ENCODE peak calls at places on chromosomes 16 and 17, in ten cellular contexts. One of them, this sample, is unnamed.

GRCh38 chr16:14455577-14455976 is 174.5 kb downstream of the PARN start:
- DNase-seq in activated CD8-positive, alpha-beta T cell treated with anti-CD3 and anti-CD28 coated beads, Interleukin-2, amount 10 ng/mL, durations not matched to agents 7 days and 5 days: no peak
- DNase-seq in AG09319: no peak
- DNase-seq in LHCN-M2: no peak
- DNase-seq in AG08395: no peak
- DNase-seq in A673: peak
- DNase-seq in T-helper 2 cell: no peak
- DNase-seq in epithelial cell of esophagus: no peak
- DNase-seq in sigmoid colon: no peak
- DNase-seq in heart right ventricle: no peak
- DNase-seq in this sample: no peak

GRCh38 chr17:1089915-1090314 is 89.9 kb downstream of the ABR start:
- DNase-seq in activated CD8-positive, alpha-beta T cell treated with anti-CD3 and anti-CD28 coated beads, Interleukin-2, amount 10 ng/mL, durations not matched to agents 7 days and 5 days: no peak
- DNase-seq in AG09319: no peak
- DNase-seq in LHCN-M2: no peak
- DNase-seq in AG08395: no peak
- DNase-seq in A673: no peak
- DNase-seq in T-helper 2 cell: no peak
- DNase-seq in epithelial cell of esophagus: no peak
- DNase-seq in sigmoid colon: no peak
- DNase-seq in heart right ventricle: no peak
- DNase-seq in this sample: no peak

GRCh38 chr16:14155572-14156213 is 84.6 kb downstream of the MRTFB start:
- DNase-seq in activated CD8-positive, alpha-beta T cell treated with anti-CD3 and anti-CD28 coated beads, Interleukin-2, amount 10 ng/mL, durations not matched to agents 7 days and 5 days: no peak
- DNase-seq in AG09319: no peak
- DNase-seq in LHCN-M2: no peak
- DNase-seq in AG08395: no peak
- DNase-seq in A673: no peak
- DNase-seq in T-helper 2 cell: no peak
- DNase-seq in epithelial cell of esophagus: peak
- DNase-seq in sigmoid colon: no peak
- DNase-seq in heart right ventricle: no peak
- DNase-seq in this sample: no peak

GRCh38 chr17:51428668-51429486 is 168.5 kb downstream of the UTP18 start:
- DNase-seq in activated CD8-positive, alpha-beta T cell treated with anti-CD3 and anti-CD28 coated beads, Interleukin-2, amount 10 ng/mL, durations not matched to agents 7 days and 5 days: no peak
- DNase-seq in AG09319: no peak
- DNase-seq in LHCN-M2: no peak
- DNase-seq in AG08395: no peak
- DNase-seq in A673: no peak
- DNase-seq in T-helper 2 cell: no peak
- DNase-seq in epithelial cell of esophagus: no peak
- DNase-seq in sigmoid colon: no peak
- DNase-seq in heart right ventricle: no peak
- DNase-seq in this sample: no peak

GRCh38 chr17:57874434-57875108 is 24.7 kb upstream of the MRPS23 start:
- DNase-seq in activated CD8-positive, alpha-beta T cell treated with anti-CD3 and anti-CD28 coated beads, Interleukin-2, amount 10 ng/mL, durations not matched to agents 7 days and 5 days: no peak
- DNase-seq in AG09319: peak
- DNase-seq in LHCN-M2: peak
- DNase-seq in AG08395: peak
- DNase-seq in A673: peak
- DNase-seq in T-helper 2 cell: no peak
- DNase-seq in epithelial cell of esophagus: peak
- DNase-seq in sigmoid colon: peak
- DNase-seq in heart right ventricle: peak
- DNase-seq in this sample: peak

GRCh38 chr17:58264407-58265103 is 16.2 kb downstream of the MPO start:
- DNase-seq in activated CD8-positive, alpha-beta T cell treated with anti-CD3 and anti-CD28 coated beads, Interleukin-2, amount 10 ng/mL, durations not matched to agents 7 days and 5 days: peak
- DNase-seq in AG09319: no peak
- DNase-seq in LHCN-M2: no peak
- DNase-seq in AG08395: no peak
- DNase-seq in A673: no peak
- DNase-seq in T-helper 2 cell: no peak
- DNase-seq in epithelial cell of esophagus: no peak
- DNase-seq in sigmoid colon: no peak
- DNase-seq in heart right ventricle: no peak
- DNase-seq in this sample: no peak

GRCh38 chr16:48113471-48113870 is 42.3 kb downstream of the ABCC12 start:
- DNase-seq in activated CD8-positive, alpha-beta T cell treated with anti-CD3 and anti-CD28 coated beads, Interleukin-2, amount 10 ng/mL, durations not matched to agents 7 days and 5 days: no peak
- DNase-seq in AG09319: no peak
- DNase-seq in LHCN-M2: no peak
- DNase-seq in AG08395: no peak
- DNase-seq in A673: no peak
- DNase-seq in T-helper 2 cell: no peak
- DNase-seq in epithelial cell of esophagus: peak
- DNase-seq in sigmoid colon: no peak
- DNase-seq in heart right ventricle: no peak
- DNase-seq in this sample: peak

GRCh38 chr16:3573146-3573815 is 3.9 kb downstream of the NLRC3 start:
- DNase-seq in activated CD8-positive, alpha-beta T cell treated with anti-CD3 and anti-CD28 coated beads, Interleukin-2, amount 10 ng/mL, durations not matched to agents 7 days and 5 days: no peak
- DNase-seq in AG09319: no peak
- DNase-seq in LHCN-M2: no peak
- DNase-seq in AG08395: no peak
- DNase-seq in A673: no peak
- DNase-seq in T-helper 2 cell: no peak
- DNase-seq in epithelial cell of esophagus: no peak
- DNase-seq in sigmoid colon: no peak
- DNase-seq in heart right ventricle: no peak
- DNase-seq in this sample: no peak

GRCh38 chr16:67663151-67663876 is 2.6 kb downstream of the PARD6A start:
- DNase-seq in activated CD8-positive, alpha-beta T cell treated with anti-CD3 and anti-CD28 coated beads, Interleukin-2, amount 10 ng/mL, durations not matched to agents 7 days and 5 days: peak
- DNase-seq in AG09319: no peak
- DNase-seq in LHCN-M2: no peak
- DNase-seq in AG08395: no peak
- DNase-seq in A673: peak
- DNase-seq in T-helper 2 cell: no peak
- DNase-seq in epithelial cell of esophagus: no peak
- DNase-seq in sigmoid colon: peak
- DNase-seq in heart right ventricle: peak
- DNase-seq in this sample: peak

GRCh38 chr17:34578016-34578415 is 1.4 kb upstream of the TMEM132E start:
- DNase-seq in activated CD8-positive, alpha-beta T cell treated with anti-CD3 and anti-CD28 coated beads, Interleukin-2, amount 10 ng/mL, durations not matched to agents 7 days and 5 days: no peak
- DNase-seq in AG09319: no peak
- DNase-seq in LHCN-M2: no peak
- DNase-seq in AG08395: no peak
- DNase-seq in A673: no peak
- DNase-seq in T-helper 2 cell: no peak
- DNase-seq in epithelial cell of esophagus: no peak
- DNase-seq in sigmoid colon: no peak
- DNase-seq in heart right ventricle: no peak
- DNase-seq in this sample: peak

GRCh38 chr17:73900516-73900915 is 256.3 kb upstream of the SDK2 start:
- DNase-seq in activated CD8-positive, alpha-beta T cell treated with anti-CD3 and anti-CD28 coated beads, Interleukin-2, amount 10 ng/mL, durations not matched to agents 7 days and 5 days: no peak
- DNase-seq in AG09319: no peak
- DNase-seq in LHCN-M2: no peak
- DNase-seq in AG08395: no peak
- DNase-seq in A673: no peak
- DNase-seq in T-helper 2 cell: no peak
- DNase-seq in epithelial cell of esophagus: no peak
- DNase-seq in sigmoid colon: no peak
- DNase-seq in heart right ventricle: no peak
- DNase-seq in this sample: no peak

GRCh38 chr16:30941600-30942420 is 7.1 kb upstream of the ORAI3 start:
- DNase-seq in activated CD8-positive, alpha-beta T cell treated with anti-CD3 and anti-CD28 coated beads, Interleukin-2, amount 10 ng/mL, durations not matched to agents 7 days and 5 days: peak
- DNase-seq in AG09319: no peak
- DNase-seq in LHCN-M2: peak
- DNase-seq in AG08395: peak
- DNase-seq in A673: peak
- DNase-seq in T-helper 2 cell: peak
- DNase-seq in epithelial cell of esophagus: peak
- DNase-seq in sigmoid colon: peak
- DNase-seq in heart right ventricle: peak
- DNase-seq in this sample: peak

GRCh38 chr17:1490643-1491405 is 1.7 kb downstream of the MYO1C start:
- DNase-seq in activated CD8-positive, alpha-beta T cell treated with anti-CD3 and anti-CD28 coated beads, Interleukin-2, amount 10 ng/mL, durations not matched to agents 7 days and 5 days: peak
- DNase-seq in AG09319: no peak
- DNase-seq in LHCN-M2: no peak
- DNase-seq in AG08395: peak
- DNase-seq in A673: peak
- DNase-seq in T-helper 2 cell: peak
- DNase-seq in epithelial cell of esophagus: peak
- DNase-seq in sigmoid colon: peak
- DNase-seq in heart right ventricle: peak
- DNase-seq in this sample: peak

GRCh38 chr17:78817123-78817522 is 23.5 kb downstream of the USP36 start:
- DNase-seq in activated CD8-positive, alpha-beta T cell treated with anti-CD3 and anti-CD28 coated beads, Interleukin-2, amount 10 ng/mL, durations not matched to agents 7 days and 5 days: peak
- DNase-seq in AG09319: no peak
- DNase-seq in LHCN-M2: no peak
- DNase-seq in AG08395: no peak
- DNase-seq in A673: no peak
- DNase-seq in T-helper 2 cell: peak
- DNase-seq in epithelial cell of esophagus: no peak
- DNase-seq in sigmoid colon: no peak
- DNase-seq in heart right ventricle: no peak
- DNase-seq in this sample: no peak

GRCh38 chr17:32627233-32628008 is 140.6 kb downstream of the CDK5R1 start:
- DNase-seq in activated CD8-positive, alpha-beta T cell treated with anti-CD3 and anti-CD28 coated beads, Interleukin-2, amount 10 ng/mL, durations not matched to agents 7 days and 5 days: no peak
- DNase-seq in AG09319: no peak
- DNase-seq in LHCN-M2: peak
- DNase-seq in AG08395: peak
- DNase-seq in A673: no peak
- DNase-seq in T-helper 2 cell: no peak
- DNase-seq in epithelial cell of esophagus: peak
- DNase-seq in sigmoid colon: no peak
- DNase-seq in heart right ventricle: no peak
- DNase-seq in this sample: peak

GRCh38 chr17:57256708-57257112 is 387 bp downstream of the MSI2 start:
- DNase-seq in activated CD8-positive, alpha-beta T cell treated with anti-CD3 and anti-CD28 coated beads, Interleukin-2, amount 10 ng/mL, durations not matched to agents 7 days and 5 days: peak
- DNase-seq in AG09319: no peak
- DNase-seq in LHCN-M2: peak
- DNase-seq in AG08395: no peak
- DNase-seq in A673: peak
- DNase-seq in T-helper 2 cell: peak
- DNase-seq in epithelial cell of esophagus: peak
- DNase-seq in sigmoid colon: peak
- DNase-seq in heart right ventricle: no peak
- DNase-seq in this sample: peak

GRCh38 chr16:84467256-84467655 is 37.2 kb downstream of the MEAK7 start:
- DNase-seq in activated CD8-positive, alpha-beta T cell treated with anti-CD3 and anti-CD28 coated beads, Interleukin-2, amount 10 ng/mL, durations not matched to agents 7 days and 5 days: no peak
- DNase-seq in AG09319: no peak
- DNase-seq in LHCN-M2: no peak
- DNase-seq in AG08395: no peak
- DNase-seq in A673: no peak
- DNase-seq in T-helper 2 cell: no peak
- DNase-seq in epithelial cell of esophagus: peak
- DNase-seq in sigmoid colon: no peak
- DNase-seq in heart right ventricle: no peak
- DNase-seq in this sample: no peak

GRCh38 chr16:70548936-70549335 is 25.3 kb downstream of the SF3B3 start:
- DNase-seq in activated CD8-positive, alpha-beta T cell treated with anti-CD3 and anti-CD28 coated beads, Interleukin-2, amount 10 ng/mL, durations not matched to agents 7 days and 5 days: no peak
- DNase-seq in AG09319: no peak
- DNase-seq in LHCN-M2: no peak
- DNase-seq in AG08395: no peak
- DNase-seq in A673: no peak
- DNase-seq in T-helper 2 cell: no peak
- DNase-seq in epithelial cell of esophagus: peak
- DNase-seq in sigmoid colon: no peak
- DNase-seq in heart right ventricle: no peak
- DNase-seq in this sample: no peak

GRCh38 chr16:10878644-10879498 is 1.9 kb downstream of the CIITA start:
- DNase-seq in activated CD8-positive, alpha-beta T cell treated with anti-CD3 and anti-CD28 coated beads, Interleukin-2, amount 10 ng/mL, durations not matched to agents 7 days and 5 days: peak
- DNase-seq in AG09319: no peak
- DNase-seq in LHCN-M2: no peak
- DNase-seq in AG08395: peak
- DNase-seq in A673: no peak
- DNase-seq in T-helper 2 cell: no peak
- DNase-seq in epithelial cell of esophagus: no peak
- DNase-seq in sigmoid colon: peak
- DNase-seq in heart right ventricle: peak
- DNase-seq in this sample: no peak

GRCh38 chr17:47676199-47676472 is 17.8 kb upstream of the TBKBP1 start:
- DNase-seq in activated CD8-positive, alpha-beta T cell treated with anti-CD3 and anti-CD28 coated beads, Interleukin-2, amount 10 ng/mL, durations not matched to agents 7 days and 5 days: no peak
- DNase-seq in AG09319: no peak
- DNase-seq in LHCN-M2: no peak
- DNase-seq in AG08395: no peak
- DNase-seq in A673: no peak
- DNase-seq in T-helper 2 cell: no peak
- DNase-seq in epithelial cell of esophagus: no peak
- DNase-seq in sigmoid colon: no peak
- DNase-seq in heart right ventricle: no peak
- DNase-seq in this sample: no peak

GRCh38 chr17:2232244-2232638 is 71.3 kb downstream of the SMG6 start:
- DNase-seq in activated CD8-positive, alpha-beta T cell treated with anti-CD3 and anti-CD28 coated beads, Interleukin-2, amount 10 ng/mL, durations not matched to agents 7 days and 5 days: no peak
- DNase-seq in AG09319: no peak
- DNase-seq in LHCN-M2: no peak
- DNase-seq in AG08395: peak
- DNase-seq in A673: no peak
- DNase-seq in T-helper 2 cell: no peak
- DNase-seq in epithelial cell of esophagus: no peak
- DNase-seq in sigmoid colon: no peak
- DNase-seq in heart right ventricle: no peak
- DNase-seq in this sample: no peak

GRCh38 chr16:86033016-86033474 is 134.1 kb downstream of the IRF8 start:
- DNase-seq in activated CD8-positive, alpha-beta T cell treated with anti-CD3 and anti-CD28 coated beads, Interleukin-2, amount 10 ng/mL, durations not matched to agents 7 days and 5 days: no peak
- DNase-seq in AG09319: no peak
- DNase-seq in LHCN-M2: no peak
- DNase-seq in AG08395: no peak
- DNase-seq in A673: no peak
- DNase-seq in T-helper 2 cell: no peak
- DNase-seq in epithelial cell of esophagus: no peak
- DNase-seq in sigmoid colon: peak
- DNase-seq in heart right ventricle: no peak
- DNase-seq in this sample: no peak

This sample was measured in NCI-H82.